ENCODE peak calls at places on chromosomes 16 and 17, in six cellular contexts. One of them, this sample, is unnamed.

GRCh38 chr17:65809366-65809765 is 247.9 kb upstream of the AXIN2 start:
- DNase-seq in WERI-Rb-1: no peak
- DNase-seq in pons: no peak
- DNase-seq in stromal cell of bone marrow: no peak
- DNase-seq in adipocyte: no peak
- DNase-seq in AG08396: no peak
- DNase-seq in this sample: no peak

GRCh38 chr17:77438241-77439204 is 297.8 kb downstream of the SEC14L1 start:
- DNase-seq in stromal cell of bone marrow: no peak
- DNase-seq in adipocyte: no peak
- DNase-seq in pons: no peak
- DNase-seq in AG08396: no peak
- DNase-seq in WERI-Rb-1: peak
- DNase-seq in this sample: no peak

GRCh38 chr16:88784074-88784855 is 755 bp downstream of the PIEZO1 start:
- DNase-seq in WERI-Rb-1: peak
- DNase-seq in pons: no peak
- DNase-seq in AG08396: peak
- DNase-seq in adipocyte: peak
- DNase-seq in stromal cell of bone marrow: peak
- DNase-seq in this sample: no peak

GRCh38 chr17:79272666-79273219 is 198.1 kb downstream of the ENGASE start:
- DNase-seq in pons: no peak
- DNase-seq in stromal cell of bone marrow: no peak
- DNase-seq in WERI-Rb-1: no peak
- DNase-seq in adipocyte: no peak
- DNase-seq in AG08396: no peak
- DNase-seq in this sample: no peak

GRCh38 chr17:74354123-74354522 is 7.5 kb downstream of the BTBD17 start:
- DNase-seq in stromal cell of bone marrow: no peak
- DNase-seq in adipocyte: no peak
- DNase-seq in WERI-Rb-1: peak
- DNase-seq in AG08396: peak
- DNase-seq in pons: no peak
- DNase-seq in this sample: no peak

GRCh38 chr16:70778901-70779309 is 22.1 kb downstream of the VAC14 start:
- DNase-seq in pons: no peak
- DNase-seq in stromal cell of bone marrow: peak
- DNase-seq in adipocyte: peak
- DNase-seq in AG08396: peak
- DNase-seq in WERI-Rb-1: no peak
- DNase-seq in this sample: peak

GRCh38 chr17:17186051-17186450 is 20.1 kb downstream of the PLD6 start:
- DNase-seq in adipocyte: no peak
- DNase-seq in WERI-Rb-1: no peak
- DNase-seq in pons: no peak
- DNase-seq in AG08396: no peak
- DNase-seq in stromal cell of bone marrow: no peak
- DNase-seq in this sample: no peak

GRCh38 chr17:10772425-10773380 is 31.2 kb downstream of the TMEM238L start:
- DNase-seq in stromal cell of bone marrow: no peak
- DNase-seq in pons: no peak
- DNase-seq in WERI-Rb-1: peak
- DNase-seq in AG08396: no peak
- DNase-seq in adipocyte: no peak
- DNase-seq in this sample: no peak

GRCh38 chr17:9544221-9544620 is 31.4 kb downstream of the STX8 start:
- DNase-seq in pons: no peak
- DNase-seq in adipocyte: no peak
- DNase-seq in stromal cell of bone marrow: no peak
- DNase-seq in AG08396: no peak
- DNase-seq in WERI-Rb-1: no peak
- DNase-seq in this sample: no peak

GRCh38 chr17:83062818-83063671 is 16.4 kb upstream of the METRNL start:
- DNase-seq in stromal cell of bone marrow: no peak
- DNase-seq in pons: no peak
- DNase-seq in WERI-Rb-1: peak
- DNase-seq in AG08396: no peak
- DNase-seq in adipocyte: no peak
- DNase-seq in this sample: no peak

GRCh38 chr16:11201498-11202259 is 54.3 kb downstream of the SOCS1 start:
- DNase-seq in WERI-Rb-1: no peak
- DNase-seq in adipocyte: peak
- DNase-seq in AG08396: peak
- DNase-seq in pons: no peak
- DNase-seq in stromal cell of bone marrow: peak
- DNase-seq in this sample: no peak

GRCh38 chr17:57328109-57328882 is 72.0 kb downstream of the MSI2 start:
- DNase-seq in stromal cell of bone marrow: no peak
- DNase-seq in pons: no peak
- DNase-seq in adipocyte: no peak
- DNase-seq in AG08396: no peak
- DNase-seq in WERI-Rb-1: no peak
- DNase-seq in this sample: no peak

GRCh38 chr16:27253526-27253930 is 15.0 kb downstream of the NSMCE1 start:
- DNase-seq in WERI-Rb-1: no peak
- DNase-seq in pons: no peak
- DNase-seq in AG08396: peak
- DNase-seq in stromal cell of bone marrow: peak
- DNase-seq in adipocyte: peak
- DNase-seq in this sample: no peak

GRCh38 chr16:28925386-28926228 is 569 bp upstream of the RABEP2 start:
- DNase-seq in stromal cell of bone marrow: peak
- DNase-seq in AG08396: peak
- DNase-seq in pons: peak
- DNase-seq in WERI-Rb-1: peak
- DNase-seq in adipocyte: peak
- DNase-seq in this sample: peak

This sample was measured in NCI-H748 treated with DMSO at 0.1 percent for 48 hours.